ENCODE peak calls at places on chromosome 1, in nine cellular contexts. V is stimulated activated CD4-positive, alpha-beta T cell treated with anti-CD3 and anti-CD28 coated beads, Interleukin-12 subunit alpha, Interleukin-12 subunit beta, amount 100 ng/mL, for 4 hours; I is posterior cingulate gyrus; H is uterus; G is lower lobe of right lung; O is EL; J is tibial nerve; F is amygdala; X is KG1. Z is an unnamed sample.

GRCh38 chr1:111690306-111690617 is 48.9 kb downstream of the INKA2 start:
- DNase-seq in V (no peak), I (no peak), H (peak; percentile 64), G (no peak), O (peak; percentile 93), J (no peak), F (no peak), X (no peak), Z (peak; percentile 89)

GRCh38 chr1:54885863-54886723 is 902 bp downstream of the DHCR24 start:
- DNase-seq in V (no peak), I (no peak), H (no peak), G (peak; percentile 67), O (peak; percentile 64), J (no peak), F (peak; percentile 33), X (no peak), Z (no peak)

GRCh38 chr1:75548721-75549480 is 62.0 kb downstream of the SLC44A5 start:
- DNase-seq in V (no peak), I (no peak), H (no peak), G (no peak), O (no peak), J (no peak), F (no peak), X (no peak), Z (no peak)

GRCh38 chr1:221394011-221394544 is 347.8 kb downstream of the DUSP10 start:
- DNase-seq in V (no peak), I (no peak), H (peak; percentile 16), G (no peak), O (peak; percentile 61), J (no peak), F (no peak), X (no peak), Z (peak; percentile 51)

GRCh38 chr1:150534002-150534401 is 15.2 kb upstream of the ADAMTSL4 start:
- DNase-seq in V (no peak), I (no peak), H (no peak), G (no peak), O (no peak), J (no peak), F (no peak), X (no peak), Z (no peak)

GRCh38 chr1:119978018-119978505 is 81.7 kb upstream of the ADAM30 start:
- DNase-seq in V (no peak), I (no peak), H (no peak), G (peak; percentile 47), O (no peak), J (no peak), F (no peak), X (no peak), Z (no peak)

GRCh38 chr1:191206808-191207207 is 729.1 kb upstream of the BRINP3 start:
- DNase-seq in V (no peak), I (no peak), H (no peak), G (no peak), O (peak; percentile 25), J (no peak), F (no peak), X (no peak), Z (no peak)

GRCh38 chr1:44681905-44682900 is 7.7 kb downstream of the ARMH1 start:
- DNase-seq in V (no peak), I (no peak), H (no peak), G (no peak), O (no peak), J (no peak), F (no peak), X (no peak), Z (no peak)

GRCh38 chr1:208314431-208314830 is 70.2 kb upstream of the PLXNA2 start:
- DNase-seq in V (no peak), I (no peak), H (no peak), G (no peak), O (no peak), J (no peak), F (no peak), X (no peak), Z (no peak)